ENCODE peak calls at places on chromosomes 5 and 9, in ten cellular contexts. H is tibial nerve, P is BJ, T is fibroblast of pulmonary artery, E is mucosa of descending colon, U is HFFc6, B is glutamatergic neuron, Q is AG10803, L is progenitor cell of endocrine pancreas, C is IMR-90. M is an unnamed sample.

GRCh38 chr5:110054240-110054639 is 364.5 kb downstream of the MAN2A1 start:
- DNase-seq in L (no peak), P (no peak), H (no peak), E (peak; percentile 49), B (peak; percentile 17), Q (peak; percentile 45), C (peak; percentile 21), U (no peak), T (peak; percentile 70), M (no peak)

GRCh38 chr5:94423411-94423810 is 195.0 kb downstream of the KIAA0825 start:
- DNase-seq in L (no peak), T (no peak), Q (no peak), P (no peak), H (no peak), B (no peak), E (no peak), U (no peak), C (no peak), M (no peak)

GRCh38 chr5:95384485-95385213 is 6.5 kb upstream of the FAM81B start:
- DNase-seq in T (no peak), B (no peak), P (no peak), L (no peak), E (no peak), Q (no peak), H (no peak), C (no peak), U (no peak), M (no peak)

GRCh38 chr5:172868436-172868923 is 34.4 kb downstream of the ERGIC1 start:
- DNase-seq in H (no peak), L (no peak), C (peak; percentile 89), B (no peak), Q (peak; percentile 60), P (no peak), E (no peak), T (peak; percentile 40), U (peak; percentile 51), M (no peak)

GRCh38 chr5:82749453-82749852 is 327.7 kb downstream of the TMEM167A start:
- DNase-seq in L (no peak), Q (no peak), B (no peak), T (peak; percentile 81), C (no peak), H (no peak), U (no peak), P (no peak), E (no peak), M (no peak)

GRCh38 chr5:107523019-107523680 is 147.6 kb downstream of the EFNA5 start:
- DNase-seq in L (no peak), P (no peak), H (no peak), Q (no peak), T (no peak), C (no peak), U (no peak), E (no peak), B (no peak), M (no peak)

GRCh38 chr9:97318433-97318832 is 11.0 kb downstream of the CCDC180 start:
- DNase-seq in E (no peak), L (no peak), C (no peak), P (no peak), T (no peak), B (no peak), H (no peak), U (no peak), Q (no peak), M (no peak)

GRCh38 chr5:17305964-17306725 is 88.7 kb downstream of the BASP1 start:
- DNase-seq in P (peak; percentile 77), C (peak; percentile 84), L (peak; percentile 19), Q (peak; percentile 77), U (peak; percentile 70), T (peak; percentile 78), H (no peak), B (no peak), E (peak; percentile 64), M (no peak)

GRCh38 chr9:17810728-17811634 is 232.1 kb downstream of the SH3GL2 start:
- DNase-seq in H (peak; percentile 17), B (peak; percentile 48), L (peak; percentile 37), C (peak; percentile 66), P (no peak), Q (peak; percentile 56), T (peak; percentile 79), E (peak; percentile 85), U (peak; percentile 43), M (peak; percentile 68)

GRCh38 chr5:72300590-72301339 is 19.3 kb downstream of the MRPS27 start:
- DNase-seq in E (no peak), T (peak; percentile 21), H (no peak), L (no peak), U (no peak), B (no peak), C (no peak), P (no peak), Q (no peak), M (no peak)

GRCh38 chr5:86129009-86129408 is 488.7 kb upstream of the COX7C start:
- DNase-seq in Q (no peak), C (no peak), E (no peak), U (no peak), P (no peak), B (no peak), H (no peak), L (no peak), T (no peak), M (no peak)
- TF ChIP-seq CTCF in Q (no peak), C (no peak), E (no peak), U (no peak), P (no peak), B (no peak), H (no peak), L (no peak), T (no peak), M (no peak)

DNA sequence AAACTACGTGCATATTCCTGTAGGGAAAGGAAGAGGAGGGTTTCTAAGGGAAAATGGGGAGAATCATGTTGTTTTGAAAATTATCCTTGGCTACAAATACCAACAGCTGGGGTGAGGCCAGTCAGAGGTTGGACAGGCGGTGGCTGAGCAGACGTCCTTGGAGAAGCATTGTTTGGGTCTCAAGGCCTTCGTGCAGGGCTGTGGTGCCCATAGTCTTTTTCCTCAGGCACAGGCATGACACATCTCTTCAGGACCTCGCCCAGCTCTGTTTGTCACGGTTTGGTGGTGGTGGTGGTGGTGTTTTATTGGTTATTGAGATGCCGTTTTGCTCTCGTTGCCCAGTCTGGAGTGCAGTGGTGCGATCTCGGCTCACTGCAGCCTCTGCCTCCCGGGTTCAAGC is 27.8 kb upstream of the EGFL7 start:
- DNase-seq in H (no peak), E (no peak), L (no peak), C (no peak), U (peak; percentile 21), B (no peak), P (no peak), Q (no peak), T (no peak), M (no peak)
- TF ChIP-seq CTCF in H (no peak), E (no peak), L (no peak), C (no peak), U (no peak), B (no peak), P (no peak), Q (no peak), T (no peak), M (no peak)

GRCh38 chr9:107628444-107628843 is 138.9 kb upstream of the KLF4 start:
- DNase-seq in U (no peak), B (no peak), H (no peak), E (no peak), L (no peak), Q (no peak), T (no peak), C (no peak), P (no peak), M (no peak)

GRCh38 chr9:107630141-107630540 is 140.6 kb upstream of the KLF4 start:
- DNase-seq in C (no peak), T (no peak), L (no peak), B (no peak), H (no peak), Q (no peak), E (no peak), U (no peak), P (no peak), M (no peak)

GRCh38 chr9:107626118-107626517 is 136.5 kb upstream of the KLF4 start:
- DNase-seq in H (no peak), T (no peak), E (no peak), C (no peak), B (no peak), U (no peak), P (no peak), L (no peak), Q (no peak), M (no peak)

GRCh38 chr9:107625383-107625984 is 135.9 kb upstream of the KLF4 start:
- DNase-seq in T (no peak), B (no peak), H (no peak), L (no peak), P (no peak), U (no peak), C (no peak), Q (no peak), E (no peak), M (no peak)

DNA sequence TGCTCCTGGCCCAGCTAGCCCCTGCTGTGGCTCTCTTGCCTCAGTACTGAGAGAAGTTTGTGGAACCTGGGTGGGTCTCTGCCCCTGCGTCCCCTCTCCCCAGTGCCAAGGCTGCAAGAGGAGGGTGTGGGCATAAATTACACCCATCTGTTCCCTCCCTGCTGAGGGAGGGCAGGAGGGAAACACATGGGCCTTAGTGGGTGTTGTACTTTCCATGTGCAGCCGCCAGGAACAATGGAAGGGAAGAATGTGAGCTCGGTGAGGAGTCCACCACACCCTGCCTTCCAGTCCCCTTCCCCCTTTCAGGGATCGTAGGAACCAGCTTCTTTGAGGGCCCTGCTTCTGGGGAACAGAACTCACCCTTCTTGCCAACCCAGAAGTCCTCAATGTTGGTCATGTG is 138.2 kb upstream of the KLF4 start:
- DNase-seq in B (no peak), T (no peak), C (no peak), P (no peak), L (no peak), Q (no peak), H (no peak), E (no peak), U (no peak), M (no peak)
- TF ChIP-seq CTCF in B (no peak), T (no peak), C (no peak), P (no peak), L (no peak), Q (no peak), H (no peak), E (no peak), U (no peak), M (no peak)

GRCh38 chr9:71684566-71684965 is 83.7 kb downstream of the CEMIP2 start:
- DNase-seq in Q (no peak), U (no peak), T (no peak), L (no peak), E (no peak), C (no peak), B (no peak), P (no peak), H (no peak), M (no peak)

GRCh38 chr9:71685394-71685793 is 82.9 kb downstream of the CEMIP2 start:
- DNase-seq in B (no peak), P (no peak), Q (no peak), C (peak; percentile 10), E (peak; percentile 50), H (no peak), U (no peak), L (no peak), T (no peak), M (no peak)

GRCh38 chr9:71681708-71682268 is 86.5 kb downstream of the CEMIP2 start:
- DNase-seq in Q (peak; percentile 72), T (peak; percentile 59), C (peak; percentile 76), B (no peak), L (no peak), U (peak; percentile 69), P (no peak), H (no peak), E (peak; percentile 21), M (no peak)

GRCh38 chr9:71685988-71686387 is 82.3 kb downstream of the CEMIP2 start:
- DNase-seq in H (no peak), P (no peak), C (no peak), Q (no peak), B (no peak), E (no peak), L (no peak), U (no peak), T (no peak), M (no peak)

GRCh38 chr9:71683598-71684235 is 84.6 kb downstream of the CEMIP2 start:
- DNase-seq in H (no peak), T (peak; percentile 37), C (peak; percentile 61), B (no peak), E (peak; percentile 27), U (peak; percentile 86), Q (peak; percentile 44), P (no peak), L (no peak), M (no peak)
- TF ChIP-seq CTCF in H (peak; percentile 36), T (peak; percentile 33), C (peak; percentile 52), B (no peak), E (no peak), U (peak; percentile 73), Q (peak; percentile 40), P (peak; percentile 72), L (no peak), M (no peak)